ENCODE peak calls at places on chromosomes 12 and 14, in six cellular contexts. K, N, H, P, T and C are unnamed samples.

GRCh38 chr12:44835641-44836379 is 40.3 kb downstream of the NELL2 start:
- DNase-seq in K (no peak), N (peak; percentile 16), H (no peak), P (no peak), T (no peak), C (no peak)

GRCh38 chr14:81406863-81407262 is 6.7 kb upstream of the STON2 start:
- DNase-seq in K (no peak), N (no peak), H (no peak), P (peak; percentile 92), T (no peak), C (no peak)

GRCh38 chr14:34453226-34453625 is 8.8 kb downstream of the SPTSSA start:
- DNase-seq in K (no peak), N (no peak), H (no peak), P (no peak), T (no peak), C (no peak)

GRCh38 chr14:85764809-85765208 is 234.9 kb downstream of the FLRT2 start:
- DNase-seq in K (no peak), N (no peak), H (no peak), P (no peak), T (no peak), C (no peak)

GRCh38 chr14:21205026-21205677 is 49.3 kb upstream of the OR5AU1 start:
- DNase-seq in K (no peak), N (no peak), H (no peak), P (no peak), T (no peak), C (no peak)

GRCh38 chr12:32053881-32054624 is 52.6 kb upstream of the BICD1 start:
- DNase-seq in K (no peak), N (no peak), H (no peak), P (no peak), T (no peak), C (no peak)

GRCh38 chr14:69246331-69246730 is 13.6 kb upstream of the GALNT16 start:
- DNase-seq in K (no peak), N (no peak), H (no peak), P (no peak), T (no peak), C (no peak)

GRCh38 chr12:3988519-3989217 is 115.5 kb upstream of the PARP11 start:
- DNase-seq in K (no peak), N (no peak), H (peak; percentile 64), P (no peak), T (no peak), C (no peak)

GRCh38 chr12:107570721-107571120 is 114.9 kb upstream of the PWP1 start:
- DNase-seq in K (no peak), N (no peak), H (no peak), P (peak; percentile 18), T (no peak), C (no peak)

GRCh38 chr12:49673446-49674317 is 33.5 kb downstream of the FMNL3 start:
- DNase-seq in K (peak; percentile 98), N (no peak), H (no peak), P (peak; percentile 89), T (peak; percentile 92), C (no peak)

GRCh38 chr14:36981832-36982528 is 190.4 kb downstream of the SLC25A21 start:
- DNase-seq in K (no peak), N (no peak), H (no peak), P (peak; percentile 32), T (no peak), C (no peak)

GRCh38 chr14:96309907-96310330 is 53.2 kb downstream of the ATG2B start:
- DNase-seq in K (no peak), N (no peak), H (no peak), P (no peak), T (no peak), C (no peak)

GRCh38 chr14:45785240-45785639 is 532.2 kb upstream of the MIS18BP1 start:
- DNase-seq in K (no peak), N (no peak), H (no peak), P (no peak), T (no peak), C (no peak)

GRCh38 chr12:91400249-91400648 is 217.6 kb upstream of the DCN start:
- DNase-seq in K (no peak), N (no peak), H (no peak), P (no peak), T (no peak), C (no peak)

GRCh38 chr14:54738009-54738408 is 164.6 kb downstream of the GCH1 start:
- DNase-seq in K (no peak), N (no peak), H (no peak), P (no peak), T (no peak), C (no peak)

GRCh38 chr14:36771256-36771655 is 109.6 kb downstream of the PAX9 start:
- DNase-seq in K (no peak), N (no peak), H (no peak), P (no peak), T (no peak), C (no peak)

GRCh38 chr12:51262758-51263177 is 7.4 kb downstream of the SMAGP start:
- DNase-seq in K (no peak), N (no peak), H (no peak), P (no peak), T (no peak), C (no peak)

GRCh38 chr12:85968606-85969005 is 94.5 kb downstream of the NTS start:
- DNase-seq in K (no peak), N (no peak), H (no peak), P (no peak), T (no peak), C (no peak)

DNA sequence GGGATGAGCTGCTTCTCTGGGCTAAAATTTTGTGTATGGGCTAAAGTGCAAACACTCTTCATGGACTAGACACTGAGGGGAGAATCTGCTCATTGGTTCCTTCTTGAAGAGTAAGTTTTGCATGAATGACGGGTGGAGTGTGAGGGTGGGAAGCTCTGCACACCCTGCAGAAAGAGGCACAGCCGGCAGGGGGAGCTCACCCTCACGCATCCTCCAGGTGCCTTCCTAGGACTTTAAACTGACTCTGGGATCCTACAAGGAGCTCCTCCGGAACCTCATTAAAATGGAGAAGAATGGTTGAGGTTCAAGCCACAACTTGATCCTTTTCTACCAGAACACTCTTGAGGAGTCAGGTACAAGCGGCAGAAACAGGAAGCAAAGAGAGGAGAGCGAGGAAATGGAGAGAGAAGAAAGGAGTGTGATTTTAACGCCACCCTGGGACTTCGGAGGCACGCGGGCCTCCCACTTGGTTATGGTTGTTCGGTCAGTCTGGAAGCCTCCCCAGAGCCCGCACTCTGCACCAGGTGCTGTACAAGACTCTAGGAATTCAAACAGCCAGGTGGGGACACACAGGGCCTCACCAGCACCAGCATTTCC is 87.5 kb downstream of the SETD3 start:
- DNase-seq in K (no peak), N (no peak), H (peak; percentile 61), P (no peak), T (no peak), C (no peak)
- TF ChIP-seq CTCF in K (peak; percentile 50), N (peak; percentile 77), H (peak; percentile 84), P (peak; percentile 91), T (peak; percentile 74), C (no peak)

DNA sequence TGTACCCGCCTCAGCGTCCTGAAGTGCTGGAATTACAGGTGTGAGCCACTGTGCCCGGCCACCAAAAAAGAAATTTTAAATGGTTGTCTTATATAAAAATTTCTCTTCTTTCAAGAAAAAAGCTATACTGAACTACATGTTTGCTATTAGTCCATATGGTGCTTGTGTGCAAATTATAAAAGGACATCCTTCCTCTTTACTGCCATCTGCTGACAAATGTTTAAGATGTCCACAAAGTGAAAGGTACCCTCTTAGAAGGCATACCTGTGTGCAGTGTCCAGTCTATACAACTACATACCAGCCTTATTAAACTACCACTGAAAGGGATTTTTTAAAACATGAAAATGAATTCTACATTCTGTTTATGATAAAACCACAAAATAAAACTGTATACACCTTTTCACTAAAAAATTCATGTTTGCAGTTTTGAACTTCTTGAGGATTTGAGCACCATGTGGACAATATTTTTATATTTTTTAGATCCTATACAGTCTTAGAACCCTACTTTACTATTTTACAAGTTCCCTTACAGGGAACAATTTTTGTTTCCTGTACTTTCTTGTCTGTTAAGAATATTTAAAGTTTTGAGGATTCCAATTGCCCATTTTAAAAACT is 32.8 kb upstream of the TOMM20L start:
- DNase-seq in K (no peak), N (no peak), H (peak; percentile 19), P (peak; percentile 11), T (no peak), C (no peak)
- TF ChIP-seq CTCF in K (peak; percentile 16), N (peak; percentile 63), H (no peak), P (peak; percentile 29), T (peak; percentile 48), C (no peak)

DNA sequence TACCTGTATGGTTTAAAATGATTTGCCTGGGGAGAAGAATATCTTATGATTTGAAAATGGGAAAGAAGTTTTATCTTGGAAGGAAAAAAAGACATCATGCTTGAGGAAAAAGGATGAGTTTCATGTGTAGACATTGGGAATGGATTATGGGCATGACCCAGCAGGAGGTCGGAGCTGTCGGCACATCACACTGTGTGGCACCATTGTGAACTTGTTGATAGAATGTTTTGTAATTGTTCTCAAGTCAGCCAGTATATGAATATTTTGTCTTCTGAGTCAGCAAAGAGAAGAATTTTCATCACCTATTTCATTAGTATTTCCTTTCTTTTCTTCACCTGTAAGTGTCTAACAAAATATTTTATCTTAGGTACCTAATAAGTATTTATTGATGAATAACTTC is 60.0 kb upstream of the HMGA2 start:
- DNase-seq in K (no peak), N (no peak), H (no peak), P (no peak), T (no peak), C (no peak)
- TF ChIP-seq CTCF in K (no peak), N (no peak), H (no peak), P (no peak), T (no peak), C (no peak)

GRCh38 chr14:24761141-24761540 is 127.2 kb upstream of the GZMB start:
- DNase-seq in K (no peak), N (no peak), H (no peak), P (no peak), T (no peak), C (no peak)
- TF ChIP-seq CTCF in K (no peak), N (no peak), H (no peak), P (no peak), T (no peak), C (no peak)